ENCODE peak calls at places on chromosomes 5 and 9, in ten cellular contexts. Q, R, O, V, C, Z, X, D, B and E are unnamed samples.
A peak's percentile ranks its signal among the peaks of the same experiment; 100 is the strongest.

GRCh38 chr5:160620401-160620800 is 198.7 kb downstream of the PTTG1 start:
- DNase-seq in B (no peak), V (no peak), Q (no peak), D (no peak), Z (no peak), O (no peak), R (no peak), X (no peak), C (no peak), E (no peak)

GRCh38 chr5:133367413-133367812 is 244.9 kb downstream of the FSTL4 start:
- DNase-seq in X (no peak), D (no peak), C (no peak), O (no peak), Z (no peak), V (no peak), R (no peak), Q (peak; percentile 9), B (no peak), E (no peak)

GRCh38 chr9:8733096-8733954 is 933.7 kb upstream of the DMAC1 start:
- DNase-seq in D (peak; percentile 26), V (peak; percentile 64), X (no peak), R (peak; percentile 63), Q (peak; percentile 68), B (no peak), Z (peak; percentile 97), O (peak; percentile 54), C (no peak), E (peak; percentile 31)

GRCh38 chr9:75880556-75880955 is 9.9 kb upstream of the PCSK5 start:
- DNase-seq in X (no peak), C (no peak), Z (no peak), B (no peak), R (no peak), O (peak; percentile 42), D (peak; percentile 61), V (no peak), Q (no peak), E (no peak)

GRCh38 chr5:138793481-138794010 is 40.3 kb downstream of the CTNNA1 start:
- DNase-seq in Q (no peak), D (no peak), B (no peak), O (peak; percentile 40), X (no peak), R (no peak), C (no peak), V (no peak), Z (no peak), E (no peak)

GRCh38 chr5:151628112-151628823 is 37.1 kb upstream of the FAT2 start:
- DNase-seq in V (no peak), Z (no peak), O (peak; percentile 64), Q (no peak), C (no peak), D (no peak), B (no peak), X (no peak), R (no peak), E (no peak)

GRCh38 chr9:134712922-134713321 is 71.3 kb downstream of the COL5A1 start:
- DNase-seq in R (no peak), Q (no peak), D (no peak), X (no peak), Z (no peak), V (no peak), C (no peak), B (no peak), O (peak; percentile 56), E (no peak)

GRCh38 chr5:66987949-66988838 is 208.4 kb downstream of the CD180 start:
- DNase-seq in V (no peak), C (no peak), X (no peak), D (peak; percentile 44), R (no peak), B (no peak), Z (peak; percentile 12), O (peak; percentile 51), Q (no peak), E (no peak)

GRCh38 chr9:37520641-37521040 is 34.9 kb downstream of the POLR1E start:
- DNase-seq in B (no peak), D (no peak), X (no peak), R (no peak), O (no peak), C (no peak), V (no peak), Q (no peak), Z (no peak), E (no peak)

GRCh38 chr5:139700711-139701693 is 52.9 kb downstream of the CXXC5 start:
- DNase-seq in Z (no peak), R (no peak), O (no peak), B (no peak), V (no peak), C (no peak), Q (peak; percentile 79), D (no peak), X (no peak), E (no peak)

GRCh38 chr9:105216440-105217178 is 27.8 kb upstream of the SLC44A1 start:
- DNase-seq in Q (no peak), X (no peak), R (peak; percentile 54), O (peak; percentile 25), V (no peak), B (no peak), Z (peak; percentile 8), D (peak; percentile 35), C (peak; percentile 45), E (no peak)

GRCh38 chr5:145362261-145362660 is 472.9 kb downstream of the PRELID2 start:
- DNase-seq in O (peak; percentile 91), Z (no peak), V (no peak), X (no peak), Q (no peak), C (no peak), R (no peak), D (peak; percentile 71), B (no peak), E (no peak)

GRCh38 chr9:97759611-97760288 is 62.6 kb upstream of the XPA start:
- DNase-seq in R (peak; percentile 19), C (no peak), B (no peak), X (no peak), D (no peak), Q (no peak), Z (no peak), V (no peak), O (no peak), E (peak; percentile 98)

GRCh38 chr9:136799079-136799853 is 3.1 kb downstream of the CCDC183 start:
- DNase-seq in O (no peak), V (no peak), Q (no peak), C (peak; percentile 89), D (no peak), X (no peak), Z (peak; percentile 87), R (no peak), B (no peak), E (peak; percentile 58)

GRCh38 chr9:113574381-113575262 is 111.1 kb downstream of the RGS3 start:
- DNase-seq in D (peak; percentile 29), C (no peak), X (no peak), V (no peak), R (no peak), O (peak; percentile 79), Q (no peak), B (no peak), Z (no peak), E (peak; percentile 2)

GRCh38 chr9:7368410-7369292 is 430.9 kb downstream of the DMAC1 start:
- DNase-seq in Z (no peak), C (no peak), X (no peak), R (no peak), O (peak; percentile 81), B (no peak), Q (no peak), V (no peak), D (peak; percentile 89), E (no peak)

GRCh38 chr5:92581249-92581648 is 999.8 kb downstream of the NR2F1-AS1 start:
- DNase-seq in O (peak; percentile 5), Q (no peak), D (no peak), C (no peak), X (no peak), V (no peak), B (no peak), R (no peak), Z (no peak), E (no peak)

GRCh38 chr9:6733243-6733642 is 24.5 kb upstream of the KDM4C start:
- DNase-seq in X (no peak), Q (no peak), C (no peak), B (no peak), O (no peak), Z (no peak), R (no peak), V (no peak), D (no peak), E (no peak)

GRCh38 chr5:131379723-131380122 is 115.9 kb downstream of the CDC42SE2 start:
- DNase-seq in Q (no peak), X (no peak), C (no peak), Z (no peak), B (peak; percentile 75), D (no peak), R (no peak), V (no peak), O (no peak), E (peak; percentile 22)

GRCh38 chr9:26669641-26670040 is 223.0 kb downstream of the CAAP1 start:
- DNase-seq in X (no peak), C (no peak), V (no peak), B (no peak), R (no peak), Q (no peak), O (no peak), Z (no peak), D (no peak), E (peak; percentile 58)

GRCh38 chr9:99813739-99814138 is 7.9 kb upstream of the NR4A3 start:
- DNase-seq in X (no peak), D (no peak), R (no peak), O (no peak), C (no peak), V (no peak), B (no peak), Q (no peak), Z (no peak), E (no peak)

GRCh38 chr9:137226338-137227056 is 805 bp upstream of the RNF224 start:
- DNase-seq in V (no peak), Q (no peak), C (no peak), B (no peak), Z (no peak), D (no peak), O (no peak), R (no peak), X (no peak), E (no peak)

GRCh38 chr5:98768160-98769005 is 5.1 kb upstream of the RGMB start:
- DNase-seq in V (peak; percentile 70), O (peak; percentile 69), C (peak; percentile 37), B (no peak), Q (peak; percentile 74), Z (peak; percentile 60), D (peak; percentile 77), X (no peak), R (peak; percentile 67), E (peak; percentile 47)

GRCh38 chr5:41256400-41256799 is 43.1 kb upstream of the C6 start:
- DNase-seq in C (no peak), D (peak; percentile 49), X (no peak), Z (no peak), V (no peak), R (no peak), O (peak; percentile 45), Q (no peak), B (no peak), E (no peak)

GRCh38 chr9:88536951-88537742 is 2.2 kb downstream of the NXNL2 start:
- DNase-seq in C (no peak), X (no peak), O (no peak), B (no peak), V (no peak), D (no peak), Z (no peak), R (no peak), Q (no peak), E (no peak)

GRCh38 chr9:124137944-124138335 is 119.8 kb upstream of the NEK6 start:
- DNase-seq in R (no peak), Z (no peak), O (no peak), Q (no peak), D (no peak), V (no peak), C (no peak), B (no peak), X (no peak), E (no peak)

GRCh38 chr5:164359260-164359930 is 854.0 kb downstream of the MAT2B start:
- DNase-seq in B (no peak), R (no peak), X (no peak), C (no peak), Z (no peak), O (no peak), V (no peak), D (no peak), Q (no peak), E (no peak)

GRCh38 chr9:126745574-126746411 is 59.0 kb upstream of the ZBTB43 start:
- DNase-seq in Z (no peak), X (no peak), D (no peak), O (no peak), B (no peak), Q (no peak), V (no peak), C (no peak), R (no peak), E (no peak)